ENCODE peak calls at places on chromosome 5, in eight cellular contexts. K is neural progenitor cell; H is endodermal cell; X is CD8-positive, alpha-beta T cell; E is Peyer's patch; A is Caco-2; M is upper lobe of right lung; G is SJSA1. B is an unnamed sample. For H3K4me1, the result is how much of the 10 kb centered on the place peaks cover.

GRCh38 chr5:134110382-134110781 is 4.1 kb upstream of the TCF7 start:
- DNase-seq in K (no peak), H (no peak), X (peak), E (no peak), A (no peak), M (no peak), G (no peak), B (no peak)

GRCh38 chr5:80122599-80122998 is 87.5 kb downstream of the THBS4 start:
- DNase-seq in K (no peak), H (no peak), X (no peak), E (no peak), A (no peak), M (no peak), G (no peak), B (no peak)

GRCh38 chr5:111595425-111595824 is 83.1 kb upstream of the STARD4 start:
- DNase-seq in K (no peak), H (no peak), X (no peak), E (no peak), A (no peak), M (no peak), G (no peak), B (no peak)

GRCh38 chr5:151130235-151130921 is 27.2 kb downstream of the ANXA6 start:
- DNase-seq in K (no peak), H (no peak), X (no peak), E (no peak), A (no peak), M (no peak), G (no peak), B (no peak)

GRCh38 chr5:125227333-125228075 is 481.1 kb upstream of the ZNF608 start:
- DNase-seq in K (peak), H (peak), X (no peak), E (no peak), A (peak), M (no peak), G (no peak), B (no peak)

GRCh38 chr5:171647043-171647899 is 138.3 kb upstream of the SMIM23 start:
- DNase-seq in K (no peak), H (peak), X (no peak), E (no peak), A (no peak), M (no peak), G (peak), B (no peak)

GRCh38 chr5:72355706-72356299 is 35.6 kb downstream of the PTCD2 start:
- DNase-seq in K (peak), H (peak), X (no peak), E (no peak), A (peak), M (no peak), G (no peak), B (peak)

GRCh38 chr5:19564036-19564435 is 424.0 kb downstream of the CDH18 start:
- DNase-seq in K (no peak), H (no peak), X (no peak), E (no peak), A (no peak), M (no peak), G (no peak), B (no peak)

GRCh38 chr5:155004138-155004744 is 9.3 kb upstream of the KIF4B start:
- DNase-seq in K (peak), H (peak), X (no peak), E (peak), A (peak), M (no peak), G (no peak), B (no peak)

GRCh38 chr5:149719666-149720065 is 10.4 kb upstream of the PPARGC1B start:
- DNase-seq in K (no peak), H (no peak), X (no peak), E (no peak), A (no peak), M (no peak), G (peak), B (no peak)

GRCh38 chr5:42586625-42587024 is 163.4 kb downstream of the GHR start:
- DNase-seq in K (no peak), H (no peak), X (no peak), E (no peak), A (no peak), M (no peak), G (no peak), B (no peak)

GRCh38 chr5:9015250-9015936 is 530.5 kb downstream of the SEMA5A start:
- DNase-seq in K (no peak), H (no peak), X (no peak), E (no peak), A (no peak), M (no peak), G (no peak), B (no peak)

GRCh38 chr5:15009420-15009819 is 137.8 kb upstream of the ANKH start:
- DNase-seq in K (no peak), H (no peak), X (no peak), E (no peak), A (peak), M (no peak), G (peak), B (no peak)

GRCh38 chr5:94180761-94181160 is 437.6 kb downstream of the KIAA0825 start:
- DNase-seq in K (no peak), H (no peak), X (no peak), E (no peak), A (no peak), M (no peak), G (no peak), B (no peak)

DNA sequence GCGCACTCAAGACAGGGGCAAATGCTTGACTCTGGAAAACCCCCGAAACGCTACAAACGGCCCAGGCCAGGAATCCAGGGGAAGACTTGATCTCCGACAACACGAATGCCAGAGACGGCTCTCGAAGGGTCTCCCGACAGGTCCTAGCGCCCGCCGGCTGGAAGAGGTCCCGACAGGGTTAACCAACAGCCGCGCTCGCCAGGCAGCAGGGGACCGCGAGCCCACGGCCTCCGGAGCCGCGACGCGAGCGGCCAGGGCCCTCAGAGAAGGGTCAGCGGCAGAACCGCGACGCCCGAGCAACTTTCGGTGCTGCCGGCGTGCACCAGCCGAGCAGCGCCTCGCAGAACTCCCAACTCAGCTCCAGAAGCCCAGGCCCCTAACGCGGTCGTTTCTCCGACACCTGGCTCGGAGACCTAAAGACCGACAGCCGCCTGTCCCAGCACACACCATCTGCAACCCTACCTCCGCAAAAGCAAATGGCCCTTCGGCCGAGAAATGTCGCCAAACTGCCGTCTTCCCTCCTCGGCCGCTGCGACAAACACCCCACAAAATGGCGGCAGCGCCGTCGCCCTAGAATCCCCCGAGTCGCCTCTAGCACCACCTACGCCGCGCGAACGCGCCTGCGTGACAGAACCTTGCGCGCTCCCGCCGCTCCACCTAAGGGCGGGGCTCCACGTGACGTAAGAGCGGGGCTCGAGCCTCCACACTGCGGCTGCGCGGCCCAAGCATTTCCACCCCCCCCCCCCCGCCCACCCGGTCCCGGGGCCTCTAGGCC is at the start of gene CLK4:
- DNase-seq in K (peak), H (peak), X (peak), E (peak), A (peak), M (peak), G (peak), B (peak)
- H3K4me3 ChIP-seq in K (peak), H (peak), X (peak), E (peak), A (peak), M (peak), G (peak), B (peak)

GRCh38 chr5:142834504-142834903 is 64.3 kb downstream of the ARHGAP26 start:
- DNase-seq in K (no peak), H (no peak), X (no peak), E (no peak), A (peak), M (no peak), G (no peak), B (no peak)
- H3K4me1 ChIP-seq in K (under half), H (under half), X (under half), E (under half), A (half or more), M (under half), G (under half), B (under half)

DNA sequence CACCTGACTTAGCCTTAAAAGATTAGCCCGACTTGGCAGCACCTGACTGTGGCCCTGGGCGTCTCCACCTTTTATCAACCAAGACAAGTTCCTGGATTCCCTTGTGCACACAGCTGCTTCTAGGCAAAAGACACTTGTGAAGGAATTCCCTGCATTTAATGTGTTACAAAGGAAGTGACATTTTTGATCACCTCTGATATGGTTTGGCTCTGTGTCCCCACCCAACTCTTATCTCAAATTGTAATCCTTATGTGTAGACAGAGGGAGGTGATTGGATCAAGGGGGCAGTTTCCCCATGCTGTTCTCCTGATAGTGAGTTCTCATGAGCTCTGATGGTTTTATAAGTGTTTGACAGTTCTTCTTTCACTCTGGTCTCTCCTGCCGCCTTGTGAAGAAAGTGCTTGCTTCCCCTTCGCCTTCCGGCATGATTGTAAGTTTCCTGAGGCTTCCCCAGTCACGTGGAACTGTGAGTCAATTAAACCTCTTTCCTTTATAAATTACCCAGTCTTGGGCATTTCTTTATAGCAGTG is 2.6 kb upstream of the CPEB4 start:
- DNase-seq in K (no peak), H (no peak), X (no peak), E (peak), A (peak), M (no peak), G (no peak), B (peak)
- H3K4me3 ChIP-seq in K (no peak), H (no peak), X (no peak), E (no peak), A (no peak), M (no peak), G (no peak), B (no peak)

DNA sequence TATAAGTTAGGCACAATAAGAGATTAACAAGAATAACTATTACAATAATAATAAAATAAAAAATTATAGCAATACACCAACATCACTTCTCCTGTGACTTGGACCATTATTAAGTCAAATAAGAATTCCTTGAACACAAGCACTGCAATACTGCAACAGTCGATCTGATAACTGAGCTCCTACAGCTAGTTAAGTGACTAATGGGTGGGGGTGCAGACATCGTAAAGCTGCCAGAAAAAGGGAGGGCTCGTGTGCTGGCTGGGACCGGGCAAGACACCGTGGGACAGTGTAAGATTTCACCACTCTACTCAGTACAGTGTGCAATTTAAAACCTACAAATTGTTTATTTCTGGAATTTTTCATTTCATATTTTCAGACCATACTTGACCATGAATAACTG is 78.8 kb downstream of the SNX24 start:
- DNase-seq in K (no peak), H (no peak), X (no peak), E (no peak), A (no peak), M (no peak), G (no peak), B (no peak)
- H3K4me1 ChIP-seq in K (under half), H (under half), X (under half), E (under half), A (under half), M (under half), G (under half), B (under half)

GRCh38 chr5:176549871-176550270 is 729 bp downstream of the CDHR2 start:
- DNase-seq in K (no peak), H (peak), X (no peak), E (no peak), A (no peak), M (no peak), G (no peak), B (no peak)
- H3K4me3 ChIP-seq in K (no peak), H (no peak), X (no peak), E (peak), A (no peak), M (no peak), G (no peak), B (no peak)

B was measured in tibial artery.